ENCODE peak calls at places on chromosomes 5 and 9, in ten cellular contexts. Q is GM19239, G is neural crest cell, E is choroid plexus epithelial cell, I is NCI-H446, D is NCI-H2171 treated with DMSO at 0.1 percent for 48 hours, N is retina, C is Karpas-422, Y is NCI-H524, Z is stomach. B is an unnamed sample.

GRCh38 chr5:171577940-171578856 is 158.8 kb downstream of the FGF18 start:
- DNase-seq in Z (no peak), G (peak), N (no peak), C (no peak), I (no peak), D (no peak), Y (no peak), Q (no peak), E (peak), B (no peak)

GRCh38 chr9:33101104-33101951 is 24.9 kb upstream of the SMU1 start:
- DNase-seq in N (no peak), Q (no peak), D (no peak), I (peak), G (no peak), C (no peak), Y (no peak), Z (peak), E (no peak), B (no peak)

GRCh38 chr5:103473725-103474124 is 88.9 kb downstream of the NUDT12 start:
- DNase-seq in Y (no peak), I (no peak), C (no peak), Z (no peak), D (no peak), G (no peak), N (no peak), Q (no peak), E (peak), B (no peak)

GRCh38 chr5:175831507-175831906 is 39.9 kb upstream of the CPLX2 start:
- DNase-seq in I (no peak), G (no peak), N (no peak), D (no peak), C (no peak), E (no peak), Q (no peak), Y (no peak), Z (no peak), B (no peak)

GRCh38 chr9:69758001-69758730 is 1.6 kb downstream of the PTAR1 start:
- DNase-seq in E (peak), I (no peak), Z (no peak), G (no peak), C (peak), Q (no peak), D (peak), N (peak), Y (no peak), B (no peak)

GRCh38 chr5:120901199-120901598 is 437.1 kb downstream of the PRR16 start:
- DNase-seq in Z (no peak), Y (no peak), D (no peak), E (no peak), C (no peak), N (no peak), G (no peak), I (no peak), Q (no peak), B (no peak)

GRCh38 chr5:45288746-45289145 is 407.4 kb downstream of the HCN1 start:
- DNase-seq in D (peak), Q (no peak), E (no peak), Y (no peak), C (no peak), N (peak), I (peak), Z (no peak), G (no peak), B (no peak)

GRCh38 chr5:19987594-19988345 is at the start of gene CDH18:
- DNase-seq in E (peak), Q (no peak), C (no peak), G (peak), Y (peak), D (peak), I (peak), Z (peak), N (peak), B (peak)

GRCh38 chr5:75519761-75520160 is 8.1 kb downstream of the POLK start:
- DNase-seq in Q (no peak), G (no peak), D (no peak), Z (no peak), E (no peak), C (no peak), I (no peak), Y (no peak), N (no peak), B (no peak)

GRCh38 chr5:156094001-156094400 is 233.0 kb upstream of the SGCD start:
- DNase-seq in Z (no peak), E (no peak), N (no peak), C (no peak), G (no peak), D (no peak), Y (no peak), Q (no peak), I (no peak), B (no peak)

GRCh38 chr9:101469026-101469425 is 33.5 kb upstream of the ALDOB start:
- DNase-seq in C (no peak), E (no peak), Q (no peak), I (no peak), N (no peak), Y (no peak), Z (no peak), D (no peak), G (no peak), B (no peak)

GRCh38 chr9:17863213-17863883 is 284.5 kb downstream of the SH3GL2 start:
- DNase-seq in E (no peak), C (no peak), Y (no peak), N (no peak), Z (no peak), G (no peak), Q (peak), D (no peak), I (no peak), B (no peak)

GRCh38 chr9:117744856-117745389 is 40.7 kb downstream of the TLR4 start:
- DNase-seq in N (peak), Y (peak), D (no peak), Q (no peak), Z (no peak), G (no peak), E (no peak), I (no peak), C (no peak), B (no peak)

GRCh38 chr9:136400038-136400834 is at the start of gene SNAPC4:
- DNase-seq in Q (peak), Z (peak), Y (peak), E (peak), D (peak), N (peak), I (peak), C (peak), G (peak), B (peak)

GRCh38 chr9:132731230-132731629 is 61.0 kb downstream of the GTF3C4 start:
- DNase-seq in N (no peak), Z (no peak), Y (no peak), E (no peak), G (no peak), C (no peak), D (no peak), Q (no peak), I (no peak), B (no peak)

GRCh38 chr9:79008916-79009315 is 562.8 kb upstream of the TLE4 start:
- DNase-seq in D (no peak), Y (no peak), I (no peak), C (peak), Z (no peak), G (no peak), N (no peak), E (no peak), Q (no peak), B (no peak)

GRCh38 chr9:127154390-127155191 is 32.2 kb upstream of the ANGPTL2 start:
- DNase-seq in D (no peak), Y (no peak), E (peak), N (no peak), Z (peak), G (no peak), Q (no peak), C (no peak), I (no peak), B (no peak)

GRCh38 chr9:114551750-114552685 is 35.6 kb upstream of the ATP6V1G1 start:
- DNase-seq in E (peak), Y (no peak), Z (no peak), N (peak), Q (no peak), C (no peak), D (no peak), I (no peak), G (no peak), B (peak)

GRCh38 chr5:172958268-172959046 is 767 bp upstream of the RPL26L1 start:
- DNase-seq in E (peak), Y (peak), I (peak), D (peak), N (peak), C (no peak), Q (peak), Z (peak), G (peak), B (peak)